ENCODE peak calls at places on chromosome 19, in eight cellular contexts. One of them, this sample, is unnamed.

GRCh38 chr19:51637362-51637978 is 7.3 kb upstream of the SIGLEC5 start:
- DNase-seq in ovary: no peak
- DNase-seq in adrenal gland: no peak
- DNase-seq in body of pancreas: no peak
- DNase-seq in tibial nerve: no peak
- DNase-seq in A549: peak
- DNase-seq in Peyer's patch: no peak
- DNase-seq in IMR-90: no peak
- DNase-seq in this sample: no peak

GRCh38 chr19:35740423-35741215 is 1.6 kb downstream of the IGFLR1 start:
- DNase-seq in ovary: peak
- DNase-seq in adrenal gland: peak
- DNase-seq in body of pancreas: peak
- DNase-seq in tibial nerve: peak
- DNase-seq in A549: peak
- DNase-seq in Peyer's patch: peak
- DNase-seq in IMR-90: peak
- DNase-seq in this sample: peak

GRCh38 chr19:46271488-46272197 is 25.2 kb upstream of the HIF3A start:
- DNase-seq in ovary: no peak
- DNase-seq in adrenal gland: no peak
- DNase-seq in body of pancreas: no peak
- DNase-seq in tibial nerve: no peak
- DNase-seq in A549: peak
- DNase-seq in Peyer's patch: no peak
- DNase-seq in IMR-90: peak
- DNase-seq in this sample: no peak

GRCh38 chr19:48501961-48502719 is 9.5 kb downstream of the LMTK3 start:
- DNase-seq in ovary: no peak
- DNase-seq in adrenal gland: peak
- DNase-seq in body of pancreas: peak
- DNase-seq in tibial nerve: no peak
- DNase-seq in A549: peak
- DNase-seq in Peyer's patch: peak
- DNase-seq in IMR-90: no peak
- DNase-seq in this sample: peak

GRCh38 chr19:16197188-16197621 is 506 bp upstream of the AP1M1 start:
- DNase-seq in ovary: no peak
- DNase-seq in adrenal gland: no peak
- DNase-seq in body of pancreas: no peak
- DNase-seq in tibial nerve: no peak
- DNase-seq in A549: no peak
- DNase-seq in Peyer's patch: peak
- DNase-seq in IMR-90: peak
- DNase-seq in this sample: no peak

GRCh38 chr19:18590273-18591272 is 2.0 kb downstream of the REX1BD start:
- DNase-seq in ovary: peak
- DNase-seq in adrenal gland: peak
- DNase-seq in body of pancreas: no peak
- DNase-seq in tibial nerve: peak
- DNase-seq in A549: peak
- DNase-seq in Peyer's patch: peak
- DNase-seq in IMR-90: peak
- DNase-seq in this sample: no peak

GRCh38 chr19:39508629-39509028 is 6.3 kb upstream of the SELENOV start:
- DNase-seq in ovary: no peak
- DNase-seq in adrenal gland: no peak
- DNase-seq in body of pancreas: no peak
- DNase-seq in tibial nerve: no peak
- DNase-seq in A549: no peak
- DNase-seq in Peyer's patch: no peak
- DNase-seq in IMR-90: no peak
- DNase-seq in this sample: no peak

GRCh38 chr19:1125601-1126533 is 22.1 kb downstream of the GPX4 start:
- DNase-seq in ovary: no peak
- DNase-seq in adrenal gland: no peak
- DNase-seq in body of pancreas: no peak
- DNase-seq in tibial nerve: no peak
- DNase-seq in A549: no peak
- DNase-seq in Peyer's patch: no peak
- DNase-seq in IMR-90: peak
- DNase-seq in this sample: no peak

GRCh38 chr19:30811397-30812098 is 439.4 kb downstream of the ZNF536 start:
- DNase-seq in ovary: no peak
- DNase-seq in adrenal gland: no peak
- DNase-seq in body of pancreas: no peak
- DNase-seq in tibial nerve: no peak
- DNase-seq in A549: no peak
- DNase-seq in Peyer's patch: no peak
- DNase-seq in IMR-90: no peak
- DNase-seq in this sample: no peak

GRCh38 chr19:55644191-55644833 is 863 bp downstream of the ZNF581 start:
- DNase-seq in ovary: no peak
- DNase-seq in adrenal gland: no peak
- DNase-seq in body of pancreas: no peak
- DNase-seq in tibial nerve: no peak
- DNase-seq in A549: no peak
- DNase-seq in Peyer's patch: no peak
- DNase-seq in IMR-90: no peak
- DNase-seq in this sample: no peak

GRCh38 chr19:19495614-19496603 is 19.4 kb downstream of the TSSK6 start:
- DNase-seq in ovary: no peak
- DNase-seq in adrenal gland: no peak
- DNase-seq in body of pancreas: no peak
- DNase-seq in tibial nerve: no peak
- DNase-seq in A549: no peak
- DNase-seq in Peyer's patch: no peak
- DNase-seq in IMR-90: no peak
- DNase-seq in this sample: no peak

GRCh38 chr19:12975221-12975756 is 5.9 kb downstream of the DAND5 start:
- DNase-seq in ovary: no peak
- DNase-seq in adrenal gland: no peak
- DNase-seq in body of pancreas: no peak
- DNase-seq in tibial nerve: no peak
- DNase-seq in A549: no peak
- DNase-seq in Peyer's patch: no peak
- DNase-seq in IMR-90: no peak
- DNase-seq in this sample: no peak

GRCh38 chr19:7497292-7497691 is 8.5 kb upstream of the PEX11G start:
- DNase-seq in ovary: no peak
- DNase-seq in adrenal gland: no peak
- DNase-seq in body of pancreas: no peak
- DNase-seq in tibial nerve: no peak
- DNase-seq in A549: no peak
- DNase-seq in Peyer's patch: no peak
- DNase-seq in IMR-90: no peak
- DNase-seq in this sample: no peak
- H3K27ac ChIP-seq in ovary: no peak
- H3K27ac ChIP-seq in adrenal gland: no peak
- H3K27ac ChIP-seq in body of pancreas: no peak
- H3K27ac ChIP-seq in tibial nerve: no peak
- H3K27ac ChIP-seq in A549: no peak
- H3K27ac ChIP-seq in Peyer's patch: no peak
- H3K27ac ChIP-seq in IMR-90: no peak
- H3K27ac ChIP-seq in this sample: no peak

DNA sequence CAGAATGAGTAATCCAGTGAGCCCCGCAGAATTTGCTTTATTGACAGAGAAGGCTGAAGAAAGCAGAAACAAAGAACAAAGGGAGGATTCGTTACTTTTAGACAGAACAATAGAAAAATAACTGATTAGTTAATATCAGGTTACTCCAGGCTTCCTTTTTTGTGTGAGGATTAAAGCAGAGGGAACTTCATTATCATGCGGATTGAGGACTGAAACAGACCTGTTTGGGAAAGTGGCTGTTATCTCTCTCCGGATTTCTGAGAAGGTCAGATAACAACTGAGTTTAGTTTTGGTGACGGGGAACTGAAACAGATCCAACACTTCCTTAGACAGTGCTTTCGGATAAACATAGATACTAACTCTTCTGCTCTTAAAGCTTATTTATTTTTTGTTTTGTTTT is 246.5 kb upstream of the ZNF507 start:
- DNase-seq in ovary: no peak
- DNase-seq in adrenal gland: no peak
- DNase-seq in body of pancreas: no peak
- DNase-seq in tibial nerve: no peak
- DNase-seq in A549: no peak
- DNase-seq in Peyer's patch: no peak
- DNase-seq in IMR-90: no peak
- DNase-seq in this sample: no peak
- TF ChIP-seq CTCF in ovary: no peak
- TF ChIP-seq CTCF in adrenal gland: no peak
- TF ChIP-seq CTCF in body of pancreas: no peak
- TF ChIP-seq CTCF in tibial nerve: no peak
- TF ChIP-seq CTCF in A549: no peak
- TF ChIP-seq CTCF in Peyer's patch: no peak
- TF ChIP-seq CTCF in IMR-90: no peak
- TF ChIP-seq CTCF in this sample: no peak

DNA sequence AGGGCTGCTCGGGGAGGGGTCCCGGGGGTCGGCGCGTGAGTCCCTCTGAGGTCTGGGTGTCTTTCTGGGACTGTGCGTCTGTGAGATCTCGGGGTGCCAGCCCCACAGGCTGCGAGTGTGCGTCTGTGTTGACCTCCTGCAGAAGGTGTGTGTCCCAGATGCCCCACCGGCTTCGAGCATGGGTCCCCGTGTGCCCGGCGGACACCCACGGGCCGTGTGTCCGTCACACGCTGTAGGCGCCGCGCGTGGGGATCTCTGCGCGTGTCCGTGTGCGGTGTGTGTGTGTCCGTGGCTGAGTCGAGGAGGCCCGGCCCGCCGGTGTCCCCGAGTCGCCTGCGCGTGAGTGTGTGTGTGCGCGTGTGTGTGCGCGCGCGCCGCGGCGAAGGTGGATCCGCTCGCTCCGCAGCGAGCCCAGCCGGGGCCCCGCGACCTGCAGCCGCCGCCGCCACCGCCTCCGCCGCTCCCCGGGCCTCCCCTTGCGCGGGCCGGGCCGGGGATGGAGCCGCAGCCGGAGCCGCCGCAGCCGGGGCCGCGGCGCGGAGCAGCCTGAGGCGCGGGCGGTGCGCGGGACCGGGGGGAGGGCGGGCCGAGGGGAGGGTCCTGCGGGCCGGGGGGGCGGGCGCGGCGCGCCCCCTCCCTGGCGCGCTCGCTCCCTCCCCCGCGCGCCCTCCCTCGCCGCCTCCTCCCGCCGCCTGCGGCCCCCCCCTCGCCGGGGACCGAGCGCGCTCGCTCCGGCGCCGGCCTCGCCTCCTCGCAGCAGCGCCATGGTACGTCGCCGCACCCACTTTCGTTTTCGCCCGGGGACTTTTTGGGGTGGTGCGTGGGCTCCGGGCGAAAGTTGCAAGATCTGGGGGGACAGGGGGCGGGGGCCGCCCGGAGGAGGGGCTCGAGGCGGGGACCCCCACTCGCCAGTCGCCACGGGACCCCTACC is 7.2 kb upstream of the NFIC start:
- DNase-seq in ovary: peak
- DNase-seq in adrenal gland: peak
- DNase-seq in body of pancreas: peak
- DNase-seq in tibial nerve: peak
- DNase-seq in A549: no peak
- DNase-seq in Peyer's patch: peak
- DNase-seq in IMR-90: peak
- DNase-seq in this sample: peak
- TF ChIP-seq POLR2A in ovary: peak
- TF ChIP-seq POLR2A in adrenal gland: peak
- TF ChIP-seq POLR2A in body of pancreas: peak
- TF ChIP-seq POLR2A in tibial nerve: no peak
- TF ChIP-seq POLR2A in A549: peak
- TF ChIP-seq POLR2A in Peyer's patch: no peak
- TF ChIP-seq POLR2A in IMR-90: no peak
- TF ChIP-seq POLR2A in this sample: no peak

GRCh38 chr19:37988758-37989635 is 82.0 kb downstream of the SIPA1L3 start:
- DNase-seq in ovary: no peak
- DNase-seq in adrenal gland: no peak
- DNase-seq in body of pancreas: no peak
- DNase-seq in tibial nerve: no peak
- DNase-seq in A549: no peak
- DNase-seq in Peyer's patch: no peak
- DNase-seq in IMR-90: no peak
- DNase-seq in this sample: no peak
- H3K27ac ChIP-seq in ovary: no peak
- H3K27ac ChIP-seq in adrenal gland: no peak
- H3K27ac ChIP-seq in body of pancreas: no peak
- H3K27ac ChIP-seq in tibial nerve: no peak
- H3K27ac ChIP-seq in A549: peak
- H3K27ac ChIP-seq in Peyer's patch: no peak
- H3K27ac ChIP-seq in IMR-90: peak
- H3K27ac ChIP-seq in this sample: no peak

DNA sequence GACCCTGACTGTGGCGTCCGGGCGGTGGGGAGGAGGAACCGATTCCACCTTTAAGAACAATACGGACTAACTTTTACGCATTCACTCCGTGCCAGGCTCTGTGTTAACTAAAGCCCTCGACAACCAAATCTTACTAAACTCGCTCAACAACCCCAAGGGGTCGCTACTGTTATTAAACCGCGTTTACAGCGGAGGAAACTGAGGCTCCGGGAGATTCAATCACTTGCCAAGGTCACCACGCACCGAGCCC is 1.2 kb downstream of the SAMD1 start:
- DNase-seq in ovary: no peak
- DNase-seq in adrenal gland: no peak
- DNase-seq in body of pancreas: no peak
- DNase-seq in tibial nerve: no peak
- DNase-seq in A549: no peak
- DNase-seq in Peyer's patch: no peak
- DNase-seq in IMR-90: no peak
- DNase-seq in this sample: no peak
- TF ChIP-seq CTCF in ovary: no peak
- TF ChIP-seq CTCF in adrenal gland: no peak
- TF ChIP-seq CTCF in body of pancreas: no peak
- TF ChIP-seq CTCF in tibial nerve: no peak
- TF ChIP-seq CTCF in A549: no peak
- TF ChIP-seq CTCF in Peyer's patch: no peak
- TF ChIP-seq CTCF in IMR-90: peak
- TF ChIP-seq CTCF in this sample: no peak

DNA sequence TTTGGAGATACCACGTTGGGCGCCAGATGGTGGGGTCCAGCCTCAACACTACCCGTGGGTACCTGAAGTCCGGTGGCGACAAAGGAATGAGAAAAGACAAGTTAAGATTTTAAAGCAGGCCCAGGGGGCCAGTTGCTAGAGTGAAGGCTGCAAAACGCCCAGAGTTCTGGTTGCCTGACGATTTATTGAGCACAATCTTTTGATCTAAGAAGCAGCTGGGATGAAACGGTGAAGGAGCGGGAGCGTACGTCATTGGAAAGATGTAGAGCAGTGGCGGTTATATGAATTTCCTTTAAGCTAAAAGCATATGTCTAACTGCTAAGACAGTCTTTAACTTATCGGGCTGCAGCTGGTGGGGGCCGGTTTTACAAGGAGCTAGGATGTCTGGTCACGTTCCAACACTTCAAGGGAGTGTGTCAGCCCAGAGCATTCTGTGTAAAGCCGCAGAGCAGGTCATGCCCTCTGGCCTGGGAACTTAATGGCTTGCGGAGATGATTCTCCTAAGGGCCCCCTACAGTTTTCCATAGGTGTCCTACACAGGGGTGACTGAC is 28.9 kb upstream of the EVI5L start:
- DNase-seq in ovary: no peak
- DNase-seq in adrenal gland: no peak
- DNase-seq in body of pancreas: no peak
- DNase-seq in tibial nerve: no peak
- DNase-seq in A549: no peak
- DNase-seq in Peyer's patch: no peak
- DNase-seq in IMR-90: no peak
- DNase-seq in this sample: no peak
- TF ChIP-seq POLR2A in ovary: no peak
- TF ChIP-seq POLR2A in adrenal gland: no peak
- TF ChIP-seq POLR2A in body of pancreas: no peak
- TF ChIP-seq POLR2A in tibial nerve: no peak
- TF ChIP-seq POLR2A in A549: no peak
- TF ChIP-seq POLR2A in Peyer's patch: no peak
- TF ChIP-seq POLR2A in IMR-90: no peak
- TF ChIP-seq POLR2A in this sample: no peak

This sample was measured in stomach.